ENCODE peak calls at places on chromosome 21, in nine cellular contexts. One of them, this sample, is unnamed.

GRCh38 chr21:43935711-43936110 is 70.7 kb downstream of the AGPAT3 start:
- DNase-seq in caudate nucleus: no peak
- DNase-seq in spleen: no peak
- DNase-seq in uterus: no peak
- DNase-seq in fibroblast of lung: no peak
- DNase-seq in psoas muscle: no peak
- DNase-seq in transverse colon: no peak
- DNase-seq in H1: no peak
- DNase-seq in neuronal stem cell: no peak
- DNase-seq in this sample: no peak

GRCh38 chr21:43957629-43958362 is 54.3 kb upstream of the TRAPPC10 start:
- DNase-seq in caudate nucleus: no peak
- DNase-seq in spleen: no peak
- DNase-seq in uterus: no peak
- DNase-seq in fibroblast of lung: no peak
- DNase-seq in psoas muscle: peak; percentile 4
- DNase-seq in transverse colon: no peak
- DNase-seq in H1: no peak
- DNase-seq in neuronal stem cell: no peak
- DNase-seq in this sample: no peak

GRCh38 chr21:45923146-45923545 is 58.4 kb upstream of the COL6A1 start:
- DNase-seq in caudate nucleus: peak; percentile 72
- DNase-seq in spleen: peak; percentile 89
- DNase-seq in uterus: peak; percentile 73
- DNase-seq in fibroblast of lung: peak; percentile 80
- DNase-seq in psoas muscle: peak; percentile 70
- DNase-seq in transverse colon: peak; percentile 46
- DNase-seq in H1: peak; percentile 56
- DNase-seq in neuronal stem cell: peak; percentile 21
- DNase-seq in this sample: no peak

GRCh38 chr21:31710586-31710985 is 21.3 kb downstream of the SCAF4 start:
- DNase-seq in caudate nucleus: no peak
- DNase-seq in spleen: no peak
- DNase-seq in uterus: no peak
- DNase-seq in fibroblast of lung: peak; percentile 57
- DNase-seq in psoas muscle: no peak
- DNase-seq in transverse colon: no peak
- DNase-seq in H1: no peak
- DNase-seq in neuronal stem cell: no peak
- DNase-seq in this sample: no peak

GRCh38 chr21:45317401-45318145 is 29.9 kb upstream of the POFUT2 start:
- DNase-seq in caudate nucleus: no peak
- DNase-seq in spleen: peak; percentile 43
- DNase-seq in uterus: peak; percentile 36
- DNase-seq in fibroblast of lung: peak; percentile 92
- DNase-seq in psoas muscle: no peak
- DNase-seq in transverse colon: no peak
- DNase-seq in H1: no peak
- DNase-seq in neuronal stem cell: no peak
- DNase-seq in this sample: no peak

GRCh38 chr21:44078411-44078981 is 28.7 kb upstream of the PWP2 start:
- DNase-seq in caudate nucleus: no peak
- DNase-seq in spleen: no peak
- DNase-seq in uterus: no peak
- DNase-seq in fibroblast of lung: no peak
- DNase-seq in psoas muscle: no peak
- DNase-seq in transverse colon: no peak
- DNase-seq in H1: no peak
- DNase-seq in neuronal stem cell: no peak
- DNase-seq in this sample: no peak

GRCh38 chr21:39852726-39853510 is 14.3 kb upstream of the PCP4 start:
- DNase-seq in caudate nucleus: no peak
- DNase-seq in spleen: no peak
- DNase-seq in uterus: no peak
- DNase-seq in fibroblast of lung: no peak
- DNase-seq in psoas muscle: no peak
- DNase-seq in transverse colon: no peak
- DNase-seq in H1: no peak
- DNase-seq in neuronal stem cell: no peak
- DNase-seq in this sample: no peak

GRCh38 chr21:31660134-31660565 is 657 bp downstream of the SOD1 start:
- DNase-seq in caudate nucleus: peak; percentile 55
- DNase-seq in spleen: no peak
- DNase-seq in uterus: peak; percentile 34
- DNase-seq in fibroblast of lung: peak; percentile 30
- DNase-seq in psoas muscle: no peak
- DNase-seq in transverse colon: peak; percentile 61
- DNase-seq in H1: no peak
- DNase-seq in neuronal stem cell: no peak
- DNase-seq in this sample: no peak

GRCh38 chr21:40511976-40512375 is 335.0 kb downstream of the DSCAM start:
- DNase-seq in caudate nucleus: no peak
- DNase-seq in spleen: no peak
- DNase-seq in uterus: no peak
- DNase-seq in fibroblast of lung: no peak
- DNase-seq in psoas muscle: no peak
- DNase-seq in transverse colon: no peak
- DNase-seq in H1: no peak
- DNase-seq in neuronal stem cell: no peak
- DNase-seq in this sample: no peak

GRCh38 chr21:22871692-22872091 is 1873.5 kb downstream of the NCAM2 start:
- DNase-seq in caudate nucleus: no peak
- DNase-seq in spleen: no peak
- DNase-seq in uterus: no peak
- DNase-seq in fibroblast of lung: no peak
- DNase-seq in psoas muscle: no peak
- DNase-seq in transverse colon: no peak
- DNase-seq in H1: no peak
- DNase-seq in neuronal stem cell: no peak
- DNase-seq in this sample: no peak

DNA sequence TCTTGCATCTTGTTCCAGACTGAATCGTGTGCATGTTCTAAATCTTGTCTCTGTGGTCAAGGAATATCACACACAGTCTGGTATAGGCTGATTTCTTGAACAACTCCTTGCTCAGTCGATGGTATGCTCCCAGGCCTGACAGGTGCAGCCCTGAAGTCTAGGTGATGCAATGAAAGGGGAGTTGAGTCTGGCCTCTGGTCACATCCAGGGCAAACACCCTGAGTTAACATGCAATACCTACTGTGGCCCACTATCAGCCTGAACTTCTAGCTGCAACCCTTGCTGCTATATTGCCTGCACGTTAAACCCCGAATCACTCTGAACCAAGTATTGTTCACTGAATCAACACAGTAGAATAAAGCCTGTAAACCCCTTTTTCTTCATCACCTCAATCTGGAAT is 303.4 kb downstream of the USP25 start:
- DNase-seq in caudate nucleus: no peak
- DNase-seq in spleen: no peak
- DNase-seq in uterus: no peak
- DNase-seq in fibroblast of lung: no peak
- DNase-seq in psoas muscle: no peak
- DNase-seq in transverse colon: no peak
- DNase-seq in H1: no peak
- DNase-seq in neuronal stem cell: no peak
- DNase-seq in this sample: no peak
- H3K27ac ChIP-seq in caudate nucleus: no peak overlapping the region
- H3K27ac ChIP-seq in spleen: no peak overlapping the region
- H3K27ac ChIP-seq in uterus: no peak overlapping the region
- H3K27ac ChIP-seq in fibroblast of lung: no peak overlapping the region
- H3K27ac ChIP-seq in psoas muscle: no peak overlapping the region
- H3K27ac ChIP-seq in transverse colon: no peak overlapping the region
- H3K27ac ChIP-seq in H1: no peak overlapping the region
- H3K27ac ChIP-seq in neuronal stem cell: no peak overlapping the region
- H3K27ac ChIP-seq in this sample: no peak overlapping the region

DNA sequence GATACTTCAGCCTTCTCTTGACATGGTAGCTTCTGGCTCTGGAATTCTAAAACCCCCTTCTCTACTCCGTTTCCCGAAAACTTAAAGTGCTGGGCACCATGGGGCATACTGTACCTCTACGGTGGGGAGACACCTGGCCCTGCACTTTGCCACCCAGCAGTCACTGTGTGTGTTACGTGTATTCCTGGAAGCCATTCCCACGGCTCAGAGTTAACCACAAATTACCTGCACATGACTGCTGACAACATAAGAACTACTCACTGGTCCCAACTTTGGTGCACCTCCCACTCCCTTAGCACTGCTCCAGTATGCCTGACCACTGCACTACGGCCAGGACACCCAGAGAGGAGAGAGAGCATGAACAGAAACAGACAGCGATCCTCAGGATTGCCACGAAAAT is 29.4 kb upstream of the TMPRSS2 start:
- DNase-seq in caudate nucleus: no peak
- DNase-seq in spleen: no peak
- DNase-seq in uterus: no peak
- DNase-seq in fibroblast of lung: no peak
- DNase-seq in psoas muscle: no peak
- DNase-seq in transverse colon: no peak
- DNase-seq in H1: no peak
- DNase-seq in neuronal stem cell: no peak
- DNase-seq in this sample: no peak
- H3K27ac ChIP-seq in caudate nucleus: no peak overlapping the region
- H3K27ac ChIP-seq in spleen: no peak overlapping the region
- H3K27ac ChIP-seq in uterus: no peak overlapping the region
- H3K27ac ChIP-seq in fibroblast of lung: no peak overlapping the region
- H3K27ac ChIP-seq in psoas muscle: no peak overlapping the region
- H3K27ac ChIP-seq in transverse colon: no peak overlapping the region
- H3K27ac ChIP-seq in H1: no peak overlapping the region
- H3K27ac ChIP-seq in neuronal stem cell: no peak overlapping the region
- H3K27ac ChIP-seq in this sample: no peak overlapping the region

DNA sequence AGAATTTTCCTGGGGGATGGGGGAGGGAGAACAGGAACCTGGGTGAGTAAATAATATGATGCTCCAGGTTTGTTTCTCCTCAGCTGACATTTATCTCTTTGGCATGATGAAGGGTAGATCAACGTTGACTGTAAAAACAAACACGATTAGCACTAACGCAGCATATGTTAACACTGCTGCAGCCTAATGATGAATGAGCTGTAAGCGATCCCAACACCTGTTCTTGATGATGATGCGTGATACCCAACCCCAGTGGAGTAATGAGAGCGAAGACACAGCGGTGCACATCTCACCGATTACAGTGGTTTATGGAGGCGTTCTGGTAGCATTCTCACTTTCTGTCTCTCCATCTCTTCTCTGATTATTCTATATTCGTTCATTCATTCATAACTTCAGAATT is 640.4 kb downstream of the USP25 start:
- DNase-seq in caudate nucleus: no peak
- DNase-seq in spleen: no peak
- DNase-seq in uterus: no peak
- DNase-seq in fibroblast of lung: no peak
- DNase-seq in psoas muscle: no peak
- DNase-seq in transverse colon: no peak
- DNase-seq in H1: no peak
- DNase-seq in neuronal stem cell: no peak
- DNase-seq in this sample: no peak
- H3K27ac ChIP-seq in caudate nucleus: no peak overlapping the region
- H3K27ac ChIP-seq in spleen: no peak overlapping the region
- H3K27ac ChIP-seq in uterus: no peak overlapping the region
- H3K27ac ChIP-seq in fibroblast of lung: no peak overlapping the region
- H3K27ac ChIP-seq in psoas muscle: peak overlapping the region; percentile 66
- H3K27ac ChIP-seq in transverse colon: no peak overlapping the region
- H3K27ac ChIP-seq in H1: no peak overlapping the region
- H3K27ac ChIP-seq in neuronal stem cell: no peak overlapping the region
- H3K27ac ChIP-seq in this sample: no peak overlapping the region

GRCh38 chr21:37339527-37339889 is 27.1 kb upstream of the DYRK1A start:
- DNase-seq in caudate nucleus: no peak
- DNase-seq in spleen: no peak
- DNase-seq in uterus: no peak
- DNase-seq in fibroblast of lung: peak; percentile 6
- DNase-seq in psoas muscle: no peak
- DNase-seq in transverse colon: no peak
- DNase-seq in H1: no peak
- DNase-seq in neuronal stem cell: no peak
- DNase-seq in this sample: no peak
- H3K27ac ChIP-seq in caudate nucleus: no peak overlapping the region
- H3K27ac ChIP-seq in spleen: peak overlapping the region; percentile 47
- H3K27ac ChIP-seq in uterus: peak overlapping the region; percentile 79
- H3K27ac ChIP-seq in fibroblast of lung: peak overlapping the region; percentile 81
- H3K27ac ChIP-seq in psoas muscle: peak overlapping the region; percentile 90
- H3K27ac ChIP-seq in transverse colon: peak overlapping the region; percentile 60
- H3K27ac ChIP-seq in H1: no peak overlapping the region
- H3K27ac ChIP-seq in neuronal stem cell: no peak overlapping the region
- H3K27ac ChIP-seq in this sample: peak overlapping the region; percentile 75

GRCh38 chr21:35050348-35051286 is 1.5 kb upstream of the RUNX1 start:
- DNase-seq in caudate nucleus: no peak
- DNase-seq in spleen: no peak
- DNase-seq in uterus: no peak
- DNase-seq in fibroblast of lung: no peak
- DNase-seq in psoas muscle: no peak
- DNase-seq in transverse colon: no peak
- DNase-seq in H1: no peak
- DNase-seq in neuronal stem cell: no peak
- DNase-seq in this sample: no peak
- H3K27ac ChIP-seq in caudate nucleus: no peak overlapping the region
- H3K27ac ChIP-seq in spleen: peak overlapping the region; percentile 92
- H3K27ac ChIP-seq in uterus: no peak overlapping the region
- H3K27ac ChIP-seq in fibroblast of lung: peak overlapping the region; percentile 12
- H3K27ac ChIP-seq in psoas muscle: peak overlapping the region; percentile 96
- H3K27ac ChIP-seq in transverse colon: peak overlapping the region; percentile 72
- H3K27ac ChIP-seq in H1: no peak overlapping the region
- H3K27ac ChIP-seq in neuronal stem cell: no peak overlapping the region
- H3K27ac ChIP-seq in this sample: peak overlapping the region; percentile 72

DNA sequence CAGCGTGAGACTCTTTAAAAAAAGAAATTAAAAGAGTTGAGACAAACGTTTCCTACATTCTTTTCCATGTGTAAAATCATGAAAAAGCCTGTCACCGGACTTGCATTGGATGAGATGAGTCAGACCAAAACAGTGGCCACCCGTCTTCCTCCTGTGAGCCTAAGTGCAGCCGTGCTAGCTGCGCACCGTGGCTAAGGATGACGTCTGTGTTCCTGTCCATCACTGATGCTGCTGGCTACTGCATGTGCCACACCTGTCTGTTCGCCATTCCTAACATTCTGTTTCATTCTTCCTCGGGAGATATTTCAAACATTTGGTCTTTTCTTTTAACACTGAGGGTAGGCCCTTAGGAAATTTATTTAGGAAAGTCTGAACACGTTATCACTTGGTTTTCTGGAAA is 31.2 kb downstream of the IFNAR1 start:
- DNase-seq in caudate nucleus: no peak
- DNase-seq in spleen: no peak
- DNase-seq in uterus: no peak
- DNase-seq in fibroblast of lung: no peak
- DNase-seq in psoas muscle: no peak
- DNase-seq in transverse colon: no peak
- DNase-seq in H1: no peak
- DNase-seq in neuronal stem cell: no peak
- DNase-seq in this sample: no peak
- H3K27ac ChIP-seq in caudate nucleus: no peak overlapping the region
- H3K27ac ChIP-seq in spleen: peak overlapping the region; percentile 15
- H3K27ac ChIP-seq in uterus: no peak overlapping the region
- H3K27ac ChIP-seq in fibroblast of lung: no peak overlapping the region
- H3K27ac ChIP-seq in psoas muscle: no peak overlapping the region
- H3K27ac ChIP-seq in transverse colon: no peak overlapping the region
- H3K27ac ChIP-seq in H1: no peak overlapping the region
- H3K27ac ChIP-seq in neuronal stem cell: no peak overlapping the region
- H3K27ac ChIP-seq in this sample: no peak overlapping the region

DNA sequence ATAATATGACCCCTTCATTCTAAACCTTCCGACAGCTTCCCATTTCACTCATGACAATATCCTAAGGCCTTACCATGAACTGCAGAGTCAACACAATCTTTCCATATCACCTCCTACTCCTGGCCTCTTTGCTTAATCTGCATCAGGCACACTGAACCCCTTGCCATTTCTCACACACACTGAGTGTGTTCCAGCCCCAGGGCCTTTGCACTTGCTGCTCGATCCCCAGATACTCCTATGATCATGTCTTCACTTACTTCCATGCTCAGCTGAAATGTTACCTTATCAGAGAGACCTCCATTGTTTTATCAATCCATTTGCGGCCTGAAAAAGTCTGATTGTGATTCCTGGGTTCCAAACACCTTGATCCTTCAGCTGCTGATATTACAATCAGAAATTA is 47.0 kb downstream of the ETS2 start:
- DNase-seq in caudate nucleus: no peak
- DNase-seq in spleen: no peak
- DNase-seq in uterus: no peak
- DNase-seq in fibroblast of lung: no peak
- DNase-seq in psoas muscle: no peak
- DNase-seq in transverse colon: no peak
- DNase-seq in H1: no peak
- DNase-seq in neuronal stem cell: no peak
- DNase-seq in this sample: no peak
- H3K27ac ChIP-seq in caudate nucleus: no peak overlapping the region
- H3K27ac ChIP-seq in spleen: no peak overlapping the region
- H3K27ac ChIP-seq in uterus: no peak overlapping the region
- H3K27ac ChIP-seq in fibroblast of lung: no peak overlapping the region
- H3K27ac ChIP-seq in psoas muscle: peak overlapping the region; percentile 85
- H3K27ac ChIP-seq in transverse colon: no peak overlapping the region
- H3K27ac ChIP-seq in H1: no peak overlapping the region
- H3K27ac ChIP-seq in neuronal stem cell: no peak overlapping the region
- H3K27ac ChIP-seq in this sample: peak overlapping the region; percentile 85